ENCODE peak calls at places on chromosome 16, in eight cellular contexts. One of them, this sample, is unnamed. For H3K9me3, the result is how much of the 10 kb centered on the place peaks cover.

GRCh38 chr16:68645494-68646388 is 631 bp downstream of the CDH3 start:
- DNase-seq in Peyer's patch: no peak
- DNase-seq in AG04450: no peak
- DNase-seq in heart left ventricle: no peak
- DNase-seq in cardiac muscle cell: peak
- DNase-seq in heart right ventricle: no peak
- DNase-seq in spleen: no peak
- DNase-seq in CD4-positive, CD25-positive, alpha-beta regulatory T cell: no peak
- DNase-seq in this sample: no peak

GRCh38 chr16:51150894-51151320 is at the start of gene SALL1:
- DNase-seq in spleen: no peak
- DNase-seq in CD4-positive, CD25-positive, alpha-beta regulatory T cell: no peak
- DNase-seq in AG04450: no peak
- DNase-seq in Peyer's patch: no peak
- DNase-seq in heart right ventricle: no peak
- DNase-seq in heart left ventricle: no peak
- DNase-seq in cardiac muscle cell: peak
- DNase-seq in this sample: no peak

GRCh38 chr16:6027733-6028132 is 930.1 kb upstream of the EEF2KMT start:
- DNase-seq in AG04450: no peak
- DNase-seq in cardiac muscle cell: no peak
- DNase-seq in Peyer's patch: no peak
- DNase-seq in heart left ventricle: no peak
- DNase-seq in heart right ventricle: no peak
- DNase-seq in CD4-positive, CD25-positive, alpha-beta regulatory T cell: no peak
- DNase-seq in spleen: no peak
- DNase-seq in this sample: no peak

GRCh38 chr16:66426112-66427035 is 721 bp upstream of the BEAN1 start:
- DNase-seq in spleen: no peak
- DNase-seq in Peyer's patch: no peak
- DNase-seq in CD4-positive, CD25-positive, alpha-beta regulatory T cell: no peak
- DNase-seq in AG04450: no peak
- DNase-seq in heart right ventricle: no peak
- DNase-seq in heart left ventricle: no peak
- DNase-seq in cardiac muscle cell: no peak
- DNase-seq in this sample: no peak

GRCh38 chr16:30535777-30536190 is 1.1 kb upstream of the ZNF747 start:
- DNase-seq in Peyer's patch: peak
- DNase-seq in heart right ventricle: peak
- DNase-seq in spleen: peak
- DNase-seq in heart left ventricle: peak
- DNase-seq in AG04450: no peak
- DNase-seq in CD4-positive, CD25-positive, alpha-beta regulatory T cell: peak
- DNase-seq in cardiac muscle cell: peak
- DNase-seq in this sample: peak

GRCh38 chr16:29756654-29757053 is 10.9 kb upstream of the C16orf54 start:
- DNase-seq in CD4-positive, CD25-positive, alpha-beta regulatory T cell: no peak
- DNase-seq in cardiac muscle cell: peak
- DNase-seq in AG04450: no peak
- DNase-seq in spleen: no peak
- DNase-seq in heart right ventricle: no peak
- DNase-seq in heart left ventricle: no peak
- DNase-seq in Peyer's patch: no peak
- DNase-seq in this sample: no peak

GRCh38 chr16:87060026-87060986 is 256.9 kb downstream of the C16orf95 start:
- DNase-seq in heart left ventricle: peak
- DNase-seq in cardiac muscle cell: peak
- DNase-seq in spleen: no peak
- DNase-seq in AG04450: peak
- DNase-seq in CD4-positive, CD25-positive, alpha-beta regulatory T cell: no peak
- DNase-seq in Peyer's patch: no peak
- DNase-seq in heart right ventricle: peak
- DNase-seq in this sample: no peak

GRCh38 chr16:19837331-19837943 is 47.2 kb downstream of the GPRC5B start:
- DNase-seq in spleen: no peak
- DNase-seq in heart left ventricle: no peak
- DNase-seq in CD4-positive, CD25-positive, alpha-beta regulatory T cell: no peak
- DNase-seq in cardiac muscle cell: no peak
- DNase-seq in heart right ventricle: no peak
- DNase-seq in AG04450: no peak
- DNase-seq in Peyer's patch: no peak
- DNase-seq in this sample: no peak

GRCh38 chr16:88345943-88346560 is 36.7 kb upstream of the ZNF469 start:
- DNase-seq in heart right ventricle: no peak
- DNase-seq in Peyer's patch: no peak
- DNase-seq in CD4-positive, CD25-positive, alpha-beta regulatory T cell: no peak
- DNase-seq in heart left ventricle: no peak
- DNase-seq in cardiac muscle cell: no peak
- DNase-seq in spleen: no peak
- DNase-seq in AG04450: no peak
- DNase-seq in this sample: no peak

GRCh38 chr16:87077750-87078127 is 239.5 kb downstream of the C16orf95 start:
- DNase-seq in heart left ventricle: no peak
- DNase-seq in cardiac muscle cell: no peak
- DNase-seq in CD4-positive, CD25-positive, alpha-beta regulatory T cell: no peak
- DNase-seq in heart right ventricle: no peak
- DNase-seq in spleen: no peak
- DNase-seq in Peyer's patch: no peak
- DNase-seq in AG04450: no peak
- DNase-seq in this sample: no peak

GRCh38 chr16:53486230-53486629 is 16.8 kb downstream of the AKTIP start:
- DNase-seq in AG04450: no peak
- DNase-seq in heart right ventricle: no peak
- DNase-seq in heart left ventricle: no peak
- DNase-seq in cardiac muscle cell: no peak
- DNase-seq in spleen: no peak
- DNase-seq in Peyer's patch: no peak
- DNase-seq in CD4-positive, CD25-positive, alpha-beta regulatory T cell: no peak
- DNase-seq in this sample: no peak

GRCh38 chr16:86664518-86665318 is 86.4 kb downstream of the FOXL1 start:
- DNase-seq in CD4-positive, CD25-positive, alpha-beta regulatory T cell: no peak
- DNase-seq in cardiac muscle cell: no peak
- DNase-seq in heart left ventricle: no peak
- DNase-seq in AG04450: peak
- DNase-seq in Peyer's patch: peak
- DNase-seq in spleen: no peak
- DNase-seq in heart right ventricle: no peak
- DNase-seq in this sample: no peak

GRCh38 chr16:74837056-74837455 is 62.4 kb upstream of the FA2H start:
- DNase-seq in cardiac muscle cell: no peak
- DNase-seq in heart left ventricle: no peak
- DNase-seq in heart right ventricle: no peak
- DNase-seq in AG04450: no peak
- DNase-seq in CD4-positive, CD25-positive, alpha-beta regulatory T cell: no peak
- DNase-seq in Peyer's patch: no peak
- DNase-seq in spleen: no peak
- DNase-seq in this sample: no peak

GRCh38 chr16:86414991-86415740 is 95.2 kb upstream of the FOXF1 start:
- DNase-seq in heart left ventricle: peak
- DNase-seq in heart right ventricle: peak
- DNase-seq in cardiac muscle cell: no peak
- DNase-seq in Peyer's patch: no peak
- DNase-seq in CD4-positive, CD25-positive, alpha-beta regulatory T cell: no peak
- DNase-seq in spleen: no peak
- DNase-seq in AG04450: no peak
- DNase-seq in this sample: no peak

GRCh38 chr16:58885528-58886170 is 151.5 kb upstream of the GOT2 start:
- DNase-seq in spleen: no peak
- DNase-seq in heart left ventricle: no peak
- DNase-seq in cardiac muscle cell: no peak
- DNase-seq in heart right ventricle: no peak
- DNase-seq in CD4-positive, CD25-positive, alpha-beta regulatory T cell: no peak
- DNase-seq in Peyer's patch: no peak
- DNase-seq in AG04450: no peak
- DNase-seq in this sample: no peak

GRCh38 chr16:85733155-85733838 is 17.6 kb downstream of the C16orf74 start:
- DNase-seq in CD4-positive, CD25-positive, alpha-beta regulatory T cell: no peak
- DNase-seq in heart left ventricle: no peak
- DNase-seq in AG04450: no peak
- DNase-seq in cardiac muscle cell: no peak
- DNase-seq in spleen: no peak
- DNase-seq in heart right ventricle: no peak
- DNase-seq in Peyer's patch: no peak
- DNase-seq in this sample: no peak

GRCh38 chr16:81394966-81395655 is 49.5 kb upstream of the CMIP start:
- DNase-seq in heart left ventricle: peak
- DNase-seq in cardiac muscle cell: no peak
- DNase-seq in AG04450: no peak
- DNase-seq in CD4-positive, CD25-positive, alpha-beta regulatory T cell: no peak
- DNase-seq in spleen: no peak
- DNase-seq in Peyer's patch: no peak
- DNase-seq in heart right ventricle: peak
- DNase-seq in this sample: no peak

GRCh38 chr16:88834670-88835069 is 22.1 kb downstream of the GALNS start:
- DNase-seq in AG04450: no peak
- DNase-seq in CD4-positive, CD25-positive, alpha-beta regulatory T cell: no peak
- DNase-seq in heart left ventricle: no peak
- DNase-seq in Peyer's patch: no peak
- DNase-seq in cardiac muscle cell: no peak
- DNase-seq in spleen: no peak
- DNase-seq in heart right ventricle: no peak
- DNase-seq in this sample: no peak

GRCh38 chr16:3460585-3460984 is 17.1 kb downstream of the NAA60 start:
- DNase-seq in CD4-positive, CD25-positive, alpha-beta regulatory T cell: no peak
- DNase-seq in heart right ventricle: no peak
- DNase-seq in Peyer's patch: no peak
- DNase-seq in cardiac muscle cell: no peak
- DNase-seq in heart left ventricle: no peak
- DNase-seq in AG04450: no peak
- DNase-seq in spleen: no peak
- DNase-seq in this sample: no peak
- H3K9me3 ChIP-seq in CD4-positive, CD25-positive, alpha-beta regulatory T cell: under half
- H3K9me3 ChIP-seq in heart right ventricle: under half
- H3K9me3 ChIP-seq in Peyer's patch: under half
- H3K9me3 ChIP-seq in cardiac muscle cell: under half
- H3K9me3 ChIP-seq in heart left ventricle: under half
- H3K9me3 ChIP-seq in AG04450: under half
- H3K9me3 ChIP-seq in spleen: under half
- H3K9me3 ChIP-seq in this sample: under half

DNA sequence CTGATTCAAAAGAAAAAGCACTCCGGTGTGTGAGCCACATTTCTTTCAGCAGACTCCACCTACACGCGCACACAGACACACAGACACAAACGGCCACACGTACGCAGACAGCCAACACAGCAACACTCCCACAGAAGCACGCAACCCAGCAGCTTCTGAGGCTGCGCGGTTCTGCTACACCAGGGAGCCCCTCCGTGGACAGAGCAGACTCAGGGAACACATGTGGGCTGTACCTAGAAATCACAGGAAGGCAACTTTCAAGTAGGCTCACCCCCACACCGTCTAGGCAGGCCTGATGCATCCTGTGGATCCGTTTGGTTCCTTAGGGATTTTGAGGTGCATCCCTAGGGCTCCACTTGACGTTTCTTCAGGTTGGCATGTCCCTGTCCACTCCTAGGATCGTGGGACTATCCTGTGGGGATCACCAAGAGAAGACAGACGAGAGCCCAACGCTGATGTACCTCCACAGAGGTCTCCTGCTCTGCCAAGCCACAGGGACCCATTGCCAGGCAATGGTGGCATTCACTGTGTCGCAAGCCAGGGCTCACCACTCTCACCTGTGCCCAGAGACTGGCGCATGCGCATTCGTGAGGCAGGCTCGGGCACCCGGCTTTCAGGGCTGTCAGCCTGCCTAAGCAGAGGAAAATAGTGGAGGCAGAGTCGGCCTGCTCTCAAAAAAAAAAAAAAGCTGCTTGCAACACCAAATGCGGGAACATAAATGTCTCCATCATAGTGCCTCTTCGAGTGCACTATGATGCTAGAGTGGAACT is 2333.3 kb downstream of the TP53TG3F start:
- DNase-seq in Peyer's patch: no peak
- DNase-seq in heart right ventricle: no peak
- DNase-seq in heart left ventricle: no peak
- DNase-seq in CD4-positive, CD25-positive, alpha-beta regulatory T cell: no peak
- DNase-seq in AG04450: no peak
- DNase-seq in spleen: no peak
- DNase-seq in cardiac muscle cell: no peak
- DNase-seq in this sample: no peak
- H3K9me3 ChIP-seq in Peyer's patch: under half
- H3K9me3 ChIP-seq in heart right ventricle: under half
- H3K9me3 ChIP-seq in heart left ventricle: under half
- H3K9me3 ChIP-seq in CD4-positive, CD25-positive, alpha-beta regulatory T cell: under half
- H3K9me3 ChIP-seq in AG04450: half or more
- H3K9me3 ChIP-seq in spleen: half or more
- H3K9me3 ChIP-seq in cardiac muscle cell: under half
- H3K9me3 ChIP-seq in this sample: under half

GRCh38 chr16:3306078-3306477 is 781 bp downstream of the ZNF75A start:
- DNase-seq in AG04450: no peak
- DNase-seq in CD4-positive, CD25-positive, alpha-beta regulatory T cell: no peak
- DNase-seq in spleen: no peak
- DNase-seq in heart left ventricle: no peak
- DNase-seq in heart right ventricle: no peak
- DNase-seq in Peyer's patch: no peak
- DNase-seq in cardiac muscle cell: no peak
- DNase-seq in this sample: no peak
- H3K9me3 ChIP-seq in AG04450: half or more
- H3K9me3 ChIP-seq in CD4-positive, CD25-positive, alpha-beta regulatory T cell: under half
- H3K9me3 ChIP-seq in spleen: half or more
- H3K9me3 ChIP-seq in heart left ventricle: half or more
- H3K9me3 ChIP-seq in heart right ventricle: half or more
- H3K9me3 ChIP-seq in Peyer's patch: under half
- H3K9me3 ChIP-seq in cardiac muscle cell: under half
- H3K9me3 ChIP-seq in this sample: under half

GRCh38 chr16:15970202-15970601 is 20.8 kb downstream of the ABCC1 start:
- DNase-seq in heart left ventricle: no peak
- DNase-seq in cardiac muscle cell: no peak
- DNase-seq in heart right ventricle: no peak
- DNase-seq in spleen: no peak
- DNase-seq in AG04450: no peak
- DNase-seq in CD4-positive, CD25-positive, alpha-beta regulatory T cell: no peak
- DNase-seq in Peyer's patch: no peak
- DNase-seq in this sample: no peak
- H3K9me3 ChIP-seq in heart left ventricle: under half
- H3K9me3 ChIP-seq in cardiac muscle cell: under half
- H3K9me3 ChIP-seq in heart right ventricle: under half
- H3K9me3 ChIP-seq in spleen: under half
- H3K9me3 ChIP-seq in AG04450: under half
- H3K9me3 ChIP-seq in CD4-positive, CD25-positive, alpha-beta regulatory T cell: under half
- H3K9me3 ChIP-seq in Peyer's patch: under half
- H3K9me3 ChIP-seq in this sample: under half

This sample was measured in T-helper 17 cell.